ENCODE peak calls at places on chromosomes 16 and 17, in nine cellular contexts. One of them, this sample, is unnamed.

GRCh38 chr16:12661656-12662172 is 142.0 kb downstream of the CPPED1 start:
- DNase-seq in T follicular helper cell: no peak
- DNase-seq in hypothalamus: no peak
- DNase-seq in activated naive CD8-positive, alpha-beta T cell treated with anti-CD3 and anti-CD28 coated beads for 36 hours: peak; percentile 22
- DNase-seq in NCI-H2081: no peak
- DNase-seq in AG08396: no peak
- DNase-seq in activated T-cell treated with anti-CD3 and anti-CD28 coated beads, Interleukin-2, amount 50 U/mL, for 48 hours: peak; percentile 30
- DNase-seq in A172: peak; percentile 74
- DNase-seq in HFFc6: no peak
- DNase-seq in this sample: no peak

GRCh38 chr17:66655861-66656260 is 179.1 kb upstream of the CACNG5 start:
- DNase-seq in HFFc6: peak; percentile 53
- DNase-seq in activated T-cell treated with anti-CD3 and anti-CD28 coated beads, Interleukin-2, amount 50 U/mL, for 48 hours: peak; percentile 68
- DNase-seq in AG08396: peak; percentile 40
- DNase-seq in T follicular helper cell: no peak
- DNase-seq in NCI-H2081: no peak
- DNase-seq in hypothalamus: no peak
- DNase-seq in A172: no peak
- DNase-seq in activated naive CD8-positive, alpha-beta T cell treated with anti-CD3 and anti-CD28 coated beads for 36 hours: peak; percentile 36
- DNase-seq in this sample: peak; percentile 88

GRCh38 chr16:72285728-72286127 is 113.8 kb upstream of the PMFBP1 start:
- DNase-seq in activated T-cell treated with anti-CD3 and anti-CD28 coated beads, Interleukin-2, amount 50 U/mL, for 48 hours: no peak
- DNase-seq in AG08396: no peak
- DNase-seq in hypothalamus: no peak
- DNase-seq in activated naive CD8-positive, alpha-beta T cell treated with anti-CD3 and anti-CD28 coated beads for 36 hours: no peak
- DNase-seq in HFFc6: no peak
- DNase-seq in T follicular helper cell: no peak
- DNase-seq in A172: no peak
- DNase-seq in NCI-H2081: no peak
- DNase-seq in this sample: no peak

GRCh38 chr17:67211742-67212141 is 33.3 kb downstream of the HELZ start:
- DNase-seq in T follicular helper cell: no peak
- DNase-seq in A172: no peak
- DNase-seq in HFFc6: no peak
- DNase-seq in activated naive CD8-positive, alpha-beta T cell treated with anti-CD3 and anti-CD28 coated beads for 36 hours: no peak
- DNase-seq in activated T-cell treated with anti-CD3 and anti-CD28 coated beads, Interleukin-2, amount 50 U/mL, for 48 hours: no peak
- DNase-seq in AG08396: peak; percentile 15
- DNase-seq in NCI-H2081: no peak
- DNase-seq in hypothalamus: no peak
- DNase-seq in this sample: no peak

GRCh38 chr16:4680673-4681470 is 12.5 kb upstream of the NUDT16L1 start:
- DNase-seq in HFFc6: no peak
- DNase-seq in activated naive CD8-positive, alpha-beta T cell treated with anti-CD3 and anti-CD28 coated beads for 36 hours: no peak
- DNase-seq in A172: no peak
- DNase-seq in AG08396: no peak
- DNase-seq in NCI-H2081: no peak
- DNase-seq in T follicular helper cell: no peak
- DNase-seq in hypothalamus: peak; percentile 31
- DNase-seq in activated T-cell treated with anti-CD3 and anti-CD28 coated beads, Interleukin-2, amount 50 U/mL, for 48 hours: no peak
- DNase-seq in this sample: peak; percentile 86

GRCh38 chr17:18236494-18236893 is 11.1 kb downstream of the LLGL1 start:
- DNase-seq in activated T-cell treated with anti-CD3 and anti-CD28 coated beads, Interleukin-2, amount 50 U/mL, for 48 hours: no peak
- DNase-seq in T follicular helper cell: no peak
- DNase-seq in hypothalamus: no peak
- DNase-seq in A172: no peak
- DNase-seq in NCI-H2081: no peak
- DNase-seq in HFFc6: no peak
- DNase-seq in AG08396: no peak
- DNase-seq in activated naive CD8-positive, alpha-beta T cell treated with anti-CD3 and anti-CD28 coated beads for 36 hours: no peak
- DNase-seq in this sample: no peak

GRCh38 chr17:82973456-82974135 is 105.8 kb upstream of the METRNL start:
- DNase-seq in hypothalamus: no peak
- DNase-seq in NCI-H2081: no peak
- DNase-seq in AG08396: no peak
- DNase-seq in A172: no peak
- DNase-seq in activated T-cell treated with anti-CD3 and anti-CD28 coated beads, Interleukin-2, amount 50 U/mL, for 48 hours: no peak
- DNase-seq in T follicular helper cell: no peak
- DNase-seq in activated naive CD8-positive, alpha-beta T cell treated with anti-CD3 and anti-CD28 coated beads for 36 hours: no peak
- DNase-seq in HFFc6: no peak
- DNase-seq in this sample: peak; percentile 46

GRCh38 chr17:50203589-50204345 is 2.3 kb upstream of the COL1A1 start:
- DNase-seq in AG08396: peak; percentile 74
- DNase-seq in hypothalamus: no peak
- DNase-seq in NCI-H2081: no peak
- DNase-seq in HFFc6: peak; percentile 95
- DNase-seq in T follicular helper cell: no peak
- DNase-seq in A172: no peak
- DNase-seq in activated naive CD8-positive, alpha-beta T cell treated with anti-CD3 and anti-CD28 coated beads for 36 hours: no peak
- DNase-seq in activated T-cell treated with anti-CD3 and anti-CD28 coated beads, Interleukin-2, amount 50 U/mL, for 48 hours: no peak
- DNase-seq in this sample: peak; percentile 98

GRCh38 chr17:17934796-17935195 is 37.4 kb downstream of the TOM1L2 start:
- DNase-seq in AG08396: no peak
- DNase-seq in HFFc6: no peak
- DNase-seq in A172: no peak
- DNase-seq in T follicular helper cell: no peak
- DNase-seq in NCI-H2081: no peak
- DNase-seq in hypothalamus: no peak
- DNase-seq in activated naive CD8-positive, alpha-beta T cell treated with anti-CD3 and anti-CD28 coated beads for 36 hours: no peak
- DNase-seq in activated T-cell treated with anti-CD3 and anti-CD28 coated beads, Interleukin-2, amount 50 U/mL, for 48 hours: no peak
- DNase-seq in this sample: no peak

GRCh38 chr17:2101448-2102257 is 46.8 kb downstream of the HIC1 start:
- DNase-seq in AG08396: no peak
- DNase-seq in NCI-H2081: peak; percentile 30
- DNase-seq in hypothalamus: no peak
- DNase-seq in activated naive CD8-positive, alpha-beta T cell treated with anti-CD3 and anti-CD28 coated beads for 36 hours: peak; percentile 48
- DNase-seq in HFFc6: no peak
- DNase-seq in T follicular helper cell: peak; percentile 21
- DNase-seq in A172: no peak
- DNase-seq in activated T-cell treated with anti-CD3 and anti-CD28 coated beads, Interleukin-2, amount 50 U/mL, for 48 hours: peak; percentile 53
- DNase-seq in this sample: no peak

This sample was measured in osteoblast.